ENCODE peak calls at places on chromosomes 2 and 18, in nine cellular contexts. U is GM23248; D is NCI-H2029 treated with DMSO at 0.1 percent for 48 hours; K is EL; Q is GM23338; G is nucleus accumbens; P is NCI-H774; Y is NK-92 treated with Interleukin-12 subunit alpha and Interleukin-12 subunit beta, amount 100 ng/mL, for 24 hours; O is effector memory CD4-positive, alpha-beta T cell. J is an unnamed sample.

GRCh38 chr2:11877764-11878163 is 131.3 kb downstream of the LPIN1 start:
- DNase-seq in Y (no peak), P (no peak), D (no peak), Q (no peak), G (no peak), K (no peak), O (no peak), U (no peak), J (no peak)

GRCh38 chr18:49487711-49488310 is 777 bp upstream of the C18orf32 start:
- DNase-seq in O (no peak), P (no peak), K (peak; percentile 23), U (no peak), Q (no peak), G (no peak), Y (no peak), D (no peak), J (no peak)

GRCh38 chr2:44555700-44556099 is 194.0 kb downstream of the CAMKMT start:
- DNase-seq in K (no peak), D (no peak), O (no peak), Q (no peak), G (no peak), Y (no peak), U (no peak), P (no peak), J (no peak)

GRCh38 chr2:217958206-217958888 is 44.4 kb downstream of the TNS1 start:
- DNase-seq in Q (no peak), U (no peak), O (no peak), Y (no peak), K (no peak), P (no peak), D (no peak), G (no peak), J (no peak)

GRCh38 chr18:40367576-40367975 is 1587.5 kb upstream of the PIK3C3 start:
- DNase-seq in G (no peak), Q (no peak), D (no peak), Y (no peak), O (no peak), U (no peak), P (no peak), K (no peak), J (no peak)

GRCh38 chr2:212066546-212066945 is 472.1 kb downstream of the ERBB4 start:
- DNase-seq in D (no peak), G (no peak), Q (no peak), P (no peak), Y (no peak), U (no peak), O (no peak), K (no peak), J (no peak)

GRCh38 chr18:9475643-9476580 is 599 bp downstream of the RALBP1 start:
- DNase-seq in O (peak; percentile 36), Y (no peak), U (peak; percentile 63), P (peak; percentile 61), K (peak; percentile 70), G (no peak), D (no peak), Q (peak; percentile 20), J (peak; percentile 25)

GRCh38 chr2:44906972-44907371 is 34.5 kb upstream of the SIX3 start:
- DNase-seq in K (peak; percentile 16), Y (no peak), G (no peak), Q (no peak), P (no peak), O (no peak), D (no peak), U (no peak), J (no peak)

GRCh38 chr18:48547456-48548403 is 8.9 kb downstream of the CTIF start:
- DNase-seq in P (no peak), O (no peak), K (peak; percentile 99), U (peak; percentile 96), D (no peak), Y (no peak), G (no peak), Q (peak; percentile 55), J (no peak)

GRCh38 chr2:3249477-3249962 is 128.1 kb downstream of the EIPR1 start:
- DNase-seq in Q (peak; percentile 18), D (no peak), Y (no peak), G (no peak), O (no peak), K (no peak), U (no peak), P (no peak), J (no peak)

GRCh38 chr18:67600181-67600631 is 83.7 kb upstream of the DSEL start:
- DNase-seq in Q (no peak), G (no peak), P (no peak), D (no peak), U (peak; percentile 82), O (no peak), Y (no peak), K (peak; percentile 89), J (no peak)

GRCh38 chr2:26086155-26086634 is 52.3 kb downstream of the RAB10 start:
- DNase-seq in G (no peak), Q (no peak), D (no peak), P (no peak), U (peak; percentile 67), K (peak; percentile 80), Y (no peak), O (no peak), J (no peak)

GRCh38 chr2:49490710-49491109 is 336.4 kb upstream of the FSHR start:
- DNase-seq in K (no peak), U (peak; percentile 16), O (no peak), Q (peak; percentile 91), D (peak; percentile 39), Y (peak; percentile 2), P (no peak), G (no peak), J (no peak)

GRCh38 chr2:104050632-104051242 is 803.2 kb upstream of the POU3F3 start:
- DNase-seq in P (no peak), U (peak; percentile 1), Y (no peak), K (no peak), O (no peak), D (no peak), G (no peak), Q (no peak), J (no peak)

GRCh38 chr2:190537765-190538164 is 3.2 kb upstream of the NEMP2 start:
- DNase-seq in P (no peak), D (no peak), O (no peak), U (peak; percentile 42), Q (no peak), K (no peak), Y (no peak), G (no peak), J (no peak)

GRCh38 chr2:117771969-117772630 is 42.4 kb upstream of the DDX18 start:
- DNase-seq in G (no peak), Y (no peak), D (no peak), O (no peak), U (peak; percentile 65), K (peak; percentile 9), P (peak; percentile 16), Q (peak; percentile 52), J (peak; percentile 56)

GRCh38 chr18:3690682-3691066 is 240.7 kb downstream of the TGIF1 start:
- DNase-seq in P (no peak), D (no peak), G (no peak), K (no peak), Q (no peak), O (no peak), U (peak; percentile 18), Y (no peak), J (no peak)

GRCh38 chr2:31413025-31413424 is 1.5 kb downstream of the XDH start:
- DNase-seq in Y (no peak), P (no peak), O (no peak), D (no peak), Q (no peak), K (peak; percentile 38), U (peak; percentile 67), G (no peak), J (no peak)

GRCh38 chr2:2646312-2647051 is 315.4 kb upstream of the MYT1L start:
- DNase-seq in P (no peak), Y (no peak), D (peak; percentile 78), Q (no peak), K (no peak), G (no peak), O (no peak), U (no peak), J (no peak)

GRCh38 chr2:211408485-211408884 is 852.1 kb downstream of the CPS1 start:
- DNase-seq in O (no peak), Y (no peak), Q (no peak), P (no peak), K (no peak), G (no peak), D (peak; percentile 6), U (no peak), J (no peak)